ENCODE peak calls at places on chromosome 22, in seven cellular contexts. One of them, this sample, is unnamed.

GRCh38 chr22:28855355-28856094 is 27.8 kb upstream of the ZNRF3 start:
- DNase-seq in MM.1S: peak
- DNase-seq in RWPE1: peak
- DNase-seq in cardiac muscle cell: peak
- DNase-seq in fibroblast of lung: peak
- DNase-seq in mesothelial cell of epicardium: no peak
- DNase-seq in transverse colon: peak
- DNase-seq in this sample: peak

GRCh38 chr22:22195265-22196017 is 49.1 kb upstream of the VPREB1 start:
- DNase-seq in MM.1S: peak
- DNase-seq in mesothelial cell of epicardium: peak
- DNase-seq in RWPE1: peak
- DNase-seq in cardiac muscle cell: peak
- DNase-seq in fibroblast of lung: peak
- DNase-seq in transverse colon: peak
- DNase-seq in this sample: peak

GRCh38 chr22:36589856-36590255 is 60.9 kb upstream of the EIF3D start:
- DNase-seq in mesothelial cell of epicardium: no peak
- DNase-seq in RWPE1: no peak
- DNase-seq in fibroblast of lung: no peak
- DNase-seq in cardiac muscle cell: no peak
- DNase-seq in transverse colon: no peak
- DNase-seq in MM.1S: no peak
- DNase-seq in this sample: no peak

GRCh38 chr22:32897400-32897799 is 95.9 kb downstream of the TIMP3 start:
- DNase-seq in mesothelial cell of epicardium: no peak
- DNase-seq in transverse colon: no peak
- DNase-seq in RWPE1: peak
- DNase-seq in fibroblast of lung: peak
- DNase-seq in cardiac muscle cell: peak
- DNase-seq in MM.1S: no peak
- DNase-seq in this sample: no peak

GRCh38 chr22:36282078-36282831 is 29.3 kb downstream of the APOL1 start:
- DNase-seq in mesothelial cell of epicardium: no peak
- DNase-seq in transverse colon: no peak
- DNase-seq in RWPE1: no peak
- DNase-seq in fibroblast of lung: no peak
- DNase-seq in cardiac muscle cell: no peak
- DNase-seq in MM.1S: no peak
- DNase-seq in this sample: no peak

GRCh38 chr22:29382575-29383328 is 5.6 kb downstream of the AP1B1 start:
- DNase-seq in transverse colon: peak
- DNase-seq in fibroblast of lung: no peak
- DNase-seq in mesothelial cell of epicardium: no peak
- DNase-seq in cardiac muscle cell: no peak
- DNase-seq in MM.1S: no peak
- DNase-seq in RWPE1: no peak
- DNase-seq in this sample: peak

GRCh38 chr22:37193629-37194191 is 5.7 kb upstream of the C1QTNF6 start:
- DNase-seq in fibroblast of lung: peak
- DNase-seq in mesothelial cell of epicardium: no peak
- DNase-seq in cardiac muscle cell: peak
- DNase-seq in MM.1S: peak
- DNase-seq in RWPE1: no peak
- DNase-seq in transverse colon: peak
- DNase-seq in this sample: no peak

GRCh38 chr22:37225481-37225880 is 13.2 kb upstream of the SSTR3 start:
- DNase-seq in fibroblast of lung: peak
- DNase-seq in transverse colon: peak
- DNase-seq in MM.1S: peak
- DNase-seq in RWPE1: no peak
- DNase-seq in cardiac muscle cell: no peak
- DNase-seq in mesothelial cell of epicardium: no peak
- DNase-seq in this sample: no peak

GRCh38 chr22:25232301-25232700 is 12.9 kb downstream of the CRYBB2 start:
- DNase-seq in fibroblast of lung: peak
- DNase-seq in MM.1S: no peak
- DNase-seq in RWPE1: peak
- DNase-seq in cardiac muscle cell: peak
- DNase-seq in transverse colon: no peak
- DNase-seq in mesothelial cell of epicardium: no peak
- DNase-seq in this sample: no peak

GRCh38 chr22:23183107-23183698 is 2.9 kb downstream of the BCR start:
- DNase-seq in RWPE1: no peak
- DNase-seq in mesothelial cell of epicardium: no peak
- DNase-seq in transverse colon: peak
- DNase-seq in cardiac muscle cell: peak
- DNase-seq in MM.1S: peak
- DNase-seq in fibroblast of lung: peak
- DNase-seq in this sample: peak

GRCh38 chr22:42468841-42469240 is 36.6 kb upstream of the NFAM1 start:
- DNase-seq in mesothelial cell of epicardium: no peak
- DNase-seq in cardiac muscle cell: no peak
- DNase-seq in MM.1S: no peak
- DNase-seq in RWPE1: no peak
- DNase-seq in fibroblast of lung: peak
- DNase-seq in transverse colon: no peak
- DNase-seq in this sample: no peak

GRCh38 chr22:37334859-37335818 is 52.8 kb downstream of the CYTH4 start:
- DNase-seq in RWPE1: no peak
- DNase-seq in cardiac muscle cell: peak
- DNase-seq in fibroblast of lung: no peak
- DNase-seq in MM.1S: no peak
- DNase-seq in mesothelial cell of epicardium: no peak
- DNase-seq in transverse colon: no peak
- DNase-seq in this sample: no peak

GRCh38 chr22:41003976-41004375 is 52.8 kb downstream of the RBX1 start:
- DNase-seq in fibroblast of lung: no peak
- DNase-seq in transverse colon: no peak
- DNase-seq in MM.1S: no peak
- DNase-seq in cardiac muscle cell: no peak
- DNase-seq in RWPE1: no peak
- DNase-seq in mesothelial cell of epicardium: no peak
- DNase-seq in this sample: no peak

GRCh38 chr22:44363214-44363979 is 50.6 kb upstream of the SHISAL1 start:
- DNase-seq in RWPE1: peak
- DNase-seq in transverse colon: peak
- DNase-seq in mesothelial cell of epicardium: no peak
- DNase-seq in MM.1S: no peak
- DNase-seq in fibroblast of lung: peak
- DNase-seq in cardiac muscle cell: peak
- DNase-seq in this sample: peak

GRCh38 chr22:17205432-17205831 is 13.8 kb downstream of the ADA2 start:
- DNase-seq in fibroblast of lung: no peak
- DNase-seq in RWPE1: no peak
- DNase-seq in cardiac muscle cell: peak
- DNase-seq in transverse colon: no peak
- DNase-seq in mesothelial cell of epicardium: no peak
- DNase-seq in MM.1S: peak
- DNase-seq in this sample: no peak
- TF ChIP-seq CTCF in fibroblast of lung: no peak
- TF ChIP-seq CTCF in RWPE1: no peak
- TF ChIP-seq CTCF in cardiac muscle cell: no peak
- TF ChIP-seq CTCF in transverse colon: no peak
- TF ChIP-seq CTCF in mesothelial cell of epicardium: no peak
- TF ChIP-seq CTCF in MM.1S: peak
- TF ChIP-seq CTCF in this sample: no peak

DNA sequence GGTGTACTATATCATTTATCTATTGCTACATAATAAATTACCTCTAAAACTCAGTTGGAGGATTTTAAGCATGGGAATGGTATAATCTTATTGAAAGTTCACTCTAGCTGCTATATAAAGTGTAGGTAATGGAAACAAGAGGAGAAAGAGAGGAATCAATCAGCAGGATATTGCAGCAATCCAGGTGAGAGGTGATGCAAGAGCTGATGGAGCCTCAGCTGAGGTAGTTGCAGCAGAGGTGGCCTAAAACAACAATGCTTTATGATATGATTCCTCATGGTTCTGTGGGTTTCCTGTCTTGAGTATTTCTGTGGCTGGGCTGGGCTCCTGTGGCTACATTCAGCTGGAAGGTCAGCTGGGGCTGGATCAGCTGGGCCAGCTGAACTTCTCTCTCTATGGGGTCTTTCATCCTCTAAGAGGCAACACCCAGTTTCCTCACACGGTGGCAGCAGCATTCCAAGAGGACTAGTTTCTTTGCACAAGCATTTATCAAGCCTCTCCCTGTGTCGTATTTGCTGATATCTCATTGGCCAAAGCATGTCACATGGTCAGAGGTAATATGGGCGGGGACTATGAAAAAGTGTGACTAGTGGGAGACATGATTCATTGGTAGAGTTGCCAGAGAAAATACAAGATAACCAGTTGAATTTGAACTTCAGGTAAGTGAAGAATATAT is 135.4 kb upstream of the LARGE1 start:
- DNase-seq in RWPE1: no peak
- DNase-seq in transverse colon: no peak
- DNase-seq in fibroblast of lung: no peak
- DNase-seq in MM.1S: peak
- DNase-seq in mesothelial cell of epicardium: no peak
- DNase-seq in cardiac muscle cell: no peak
- DNase-seq in this sample: no peak
- TF ChIP-seq CTCF in RWPE1: no peak
- TF ChIP-seq CTCF in transverse colon: no peak
- TF ChIP-seq CTCF in fibroblast of lung: no peak
- TF ChIP-seq CTCF in MM.1S: peak
- TF ChIP-seq CTCF in mesothelial cell of epicardium: no peak
- TF ChIP-seq CTCF in cardiac muscle cell: no peak
- TF ChIP-seq CTCF in this sample: no peak

GRCh38 chr22:39598017-39598965 is 27.7 kb downstream of the CACNA1I start:
- DNase-seq in cardiac muscle cell: peak
- DNase-seq in MM.1S: peak
- DNase-seq in transverse colon: peak
- DNase-seq in fibroblast of lung: no peak
- DNase-seq in RWPE1: peak
- DNase-seq in mesothelial cell of epicardium: peak
- DNase-seq in this sample: peak
- TF ChIP-seq CTCF in cardiac muscle cell: no peak
- TF ChIP-seq CTCF in MM.1S: peak
- TF ChIP-seq CTCF in transverse colon: peak
- TF ChIP-seq CTCF in fibroblast of lung: no peak
- TF ChIP-seq CTCF in RWPE1: peak
- TF ChIP-seq CTCF in mesothelial cell of epicardium: no peak
- TF ChIP-seq CTCF in this sample: no peak

DNA sequence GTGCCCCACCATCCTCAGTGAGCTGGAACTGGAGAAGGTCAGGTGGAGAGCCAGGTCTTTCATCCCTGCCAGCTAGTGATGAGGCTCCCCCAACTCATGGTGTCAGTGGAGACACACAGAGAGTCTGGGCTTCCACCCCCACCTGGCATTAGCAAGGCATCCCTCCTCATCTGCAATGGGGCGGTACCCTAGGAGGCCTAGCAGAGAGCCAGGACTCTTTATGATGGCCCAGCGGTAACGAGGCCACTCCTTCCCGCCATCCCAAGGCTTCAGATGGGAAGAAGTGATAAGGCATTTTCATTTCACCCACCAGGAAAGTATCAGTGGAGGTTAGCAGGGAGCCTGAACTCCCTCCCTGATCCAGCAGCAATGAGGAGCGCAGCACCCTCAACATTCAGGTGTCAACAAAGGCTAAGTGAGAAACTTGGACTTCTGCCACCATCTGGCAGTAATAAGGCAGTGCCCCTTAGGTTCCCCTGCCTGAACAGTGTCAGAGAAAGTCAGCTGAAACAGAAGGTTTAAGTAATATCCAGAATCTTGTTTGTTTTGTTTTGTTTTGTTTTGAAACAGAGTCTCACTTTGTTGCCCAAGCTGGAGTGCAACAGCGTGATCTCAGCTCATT is 40.5 kb upstream of the FBLN1 start:
- DNase-seq in mesothelial cell of epicardium: no peak
- DNase-seq in fibroblast of lung: no peak
- DNase-seq in transverse colon: no peak
- DNase-seq in cardiac muscle cell: no peak
- DNase-seq in MM.1S: no peak
- DNase-seq in RWPE1: no peak
- DNase-seq in this sample: no peak
- TF ChIP-seq CTCF in mesothelial cell of epicardium: no peak
- TF ChIP-seq CTCF in fibroblast of lung: no peak
- TF ChIP-seq CTCF in transverse colon: no peak
- TF ChIP-seq CTCF in cardiac muscle cell: no peak
- TF ChIP-seq CTCF in MM.1S: peak
- TF ChIP-seq CTCF in RWPE1: no peak
- TF ChIP-seq CTCF in this sample: no peak

DNA sequence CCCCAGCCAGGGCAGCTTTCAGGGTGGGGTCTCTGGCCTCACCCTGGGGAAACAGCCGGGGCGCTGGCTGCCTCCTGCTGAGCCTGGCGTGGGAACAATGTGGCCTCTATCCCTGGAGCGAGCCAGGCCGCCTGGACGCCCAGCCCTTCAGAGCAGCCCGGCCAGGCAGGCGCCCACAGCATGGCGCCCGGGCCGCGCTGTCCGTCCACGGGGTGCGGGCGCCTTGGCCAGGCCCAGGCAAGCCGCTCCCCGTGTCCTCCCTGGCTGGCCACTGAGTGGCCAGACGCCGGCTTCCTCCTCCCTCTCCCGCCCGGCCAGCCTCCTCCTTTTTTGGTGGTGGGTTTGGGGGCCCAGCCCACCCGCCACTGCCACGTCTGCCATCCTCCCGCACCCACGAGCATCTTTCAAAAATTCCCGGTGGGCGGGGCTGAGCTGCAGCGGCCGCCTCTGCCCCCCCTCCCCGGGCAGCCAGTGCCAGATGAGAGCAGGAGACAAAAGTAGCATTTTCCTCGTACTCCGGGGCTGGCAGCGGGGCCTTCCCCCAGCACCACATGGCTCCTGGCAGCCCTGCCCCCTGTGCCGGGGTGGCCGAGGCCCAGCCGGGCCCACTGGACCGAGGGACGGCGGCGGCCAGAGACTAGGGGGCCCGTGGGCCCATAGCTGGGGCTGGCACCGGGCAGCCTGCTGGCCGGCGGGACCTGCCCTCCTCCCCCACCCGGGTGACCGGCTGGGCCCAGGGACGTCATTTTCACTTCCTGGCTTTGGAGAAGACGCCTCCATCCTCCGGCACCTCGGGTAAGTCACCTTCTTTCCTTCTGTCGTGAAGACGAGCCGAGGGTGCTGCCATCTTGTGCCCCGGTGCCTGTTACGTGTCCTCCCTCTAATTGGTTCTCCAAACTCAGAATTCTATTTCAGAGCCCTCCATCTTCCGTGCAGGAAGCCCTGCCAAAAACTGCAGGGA is 70.2 kb upstream of the PPARA start:
- DNase-seq in fibroblast of lung: peak
- DNase-seq in MM.1S: no peak
- DNase-seq in mesothelial cell of epicardium: peak
- DNase-seq in cardiac muscle cell: no peak
- DNase-seq in transverse colon: peak
- DNase-seq in RWPE1: peak
- DNase-seq in this sample: peak
- TF ChIP-seq CTCF in fibroblast of lung: no peak
- TF ChIP-seq CTCF in MM.1S: no peak
- TF ChIP-seq CTCF in mesothelial cell of epicardium: no peak
- TF ChIP-seq CTCF in cardiac muscle cell: no peak
- TF ChIP-seq CTCF in transverse colon: no peak
- TF ChIP-seq CTCF in RWPE1: no peak
- TF ChIP-seq CTCF in this sample: no peak

GRCh38 chr22:47247609-47248240 is 485.3 kb downstream of the TBC1D22A start:
- DNase-seq in fibroblast of lung: no peak
- DNase-seq in mesothelial cell of epicardium: no peak
- DNase-seq in MM.1S: no peak
- DNase-seq in transverse colon: no peak
- DNase-seq in cardiac muscle cell: no peak
- DNase-seq in RWPE1: no peak
- DNase-seq in this sample: no peak
- TF ChIP-seq CTCF in fibroblast of lung: no peak
- TF ChIP-seq CTCF in mesothelial cell of epicardium: no peak
- TF ChIP-seq CTCF in MM.1S: no peak
- TF ChIP-seq CTCF in transverse colon: no peak
- TF ChIP-seq CTCF in cardiac muscle cell: no peak
- TF ChIP-seq CTCF in RWPE1: no peak
- TF ChIP-seq CTCF in this sample: no peak

This sample was measured in Calu3.